ENCODE peak calls at places on chromosome 9, in ten cellular contexts. One of them, this sample, is unnamed.

GRCh38 chr9:133368249-133368881 is 7.5 kb downstream of the SURF4 start:
- DNase-seq in HFFc6: no peak
- DNase-seq in ovary: no peak
- DNase-seq in fibroblast of mammary gland: peak
- DNase-seq in heart right ventricle: no peak
- DNase-seq in nephron progenitor cell: no peak
- DNase-seq in H9: no peak
- DNase-seq in endothelial cell: no peak
- DNase-seq in esophagus squamous epithelium: no peak
- DNase-seq in GM20000: no peak
- DNase-seq in this sample: no peak

GRCh38 chr9:79201641-79202040 is 370.1 kb upstream of the TLE4 start:
- DNase-seq in HFFc6: no peak
- DNase-seq in ovary: no peak
- DNase-seq in fibroblast of mammary gland: peak
- DNase-seq in heart right ventricle: no peak
- DNase-seq in nephron progenitor cell: no peak
- DNase-seq in H9: no peak
- DNase-seq in endothelial cell: no peak
- DNase-seq in esophagus squamous epithelium: no peak
- DNase-seq in GM20000: no peak
- DNase-seq in this sample: no peak

GRCh38 chr9:715310-715709 is 126.2 kb upstream of the DMRT1 start:
- DNase-seq in HFFc6: no peak
- DNase-seq in ovary: no peak
- DNase-seq in fibroblast of mammary gland: peak
- DNase-seq in heart right ventricle: no peak
- DNase-seq in nephron progenitor cell: no peak
- DNase-seq in H9: no peak
- DNase-seq in endothelial cell: no peak
- DNase-seq in esophagus squamous epithelium: no peak
- DNase-seq in GM20000: no peak
- DNase-seq in this sample: no peak

GRCh38 chr9:92726971-92727715 is 37.5 kb downstream of the BICD2 start:
- DNase-seq in HFFc6: no peak
- DNase-seq in ovary: no peak
- DNase-seq in fibroblast of mammary gland: peak
- DNase-seq in heart right ventricle: peak
- DNase-seq in nephron progenitor cell: peak
- DNase-seq in H9: no peak
- DNase-seq in endothelial cell: no peak
- DNase-seq in esophagus squamous epithelium: no peak
- DNase-seq in GM20000: no peak
- DNase-seq in this sample: no peak

GRCh38 chr9:113375057-113376023 is 1.4 kb downstream of the HDHD3 start:
- DNase-seq in HFFc6: peak
- DNase-seq in ovary: no peak
- DNase-seq in fibroblast of mammary gland: no peak
- DNase-seq in heart right ventricle: no peak
- DNase-seq in nephron progenitor cell: no peak
- DNase-seq in H9: no peak
- DNase-seq in endothelial cell: no peak
- DNase-seq in esophagus squamous epithelium: no peak
- DNase-seq in GM20000: no peak
- DNase-seq in this sample: no peak

GRCh38 chr9:97990259-97990658 is 7.1 kb downstream of the ANP32B start:
- DNase-seq in HFFc6: peak
- DNase-seq in ovary: no peak
- DNase-seq in fibroblast of mammary gland: peak
- DNase-seq in heart right ventricle: no peak
- DNase-seq in nephron progenitor cell: no peak
- DNase-seq in H9: no peak
- DNase-seq in endothelial cell: no peak
- DNase-seq in esophagus squamous epithelium: no peak
- DNase-seq in GM20000: no peak
- DNase-seq in this sample: no peak

GRCh38 chr9:14027114-14027812 is 286.7 kb downstream of the NFIB start:
- DNase-seq in HFFc6: no peak
- DNase-seq in ovary: no peak
- DNase-seq in fibroblast of mammary gland: no peak
- DNase-seq in heart right ventricle: peak
- DNase-seq in nephron progenitor cell: no peak
- DNase-seq in H9: no peak
- DNase-seq in endothelial cell: peak
- DNase-seq in esophagus squamous epithelium: no peak
- DNase-seq in GM20000: no peak
- DNase-seq in this sample: no peak

GRCh38 chr9:33881635-33882034 is 64.7 kb downstream of the UBE2R2 start:
- DNase-seq in HFFc6: no peak
- DNase-seq in ovary: no peak
- DNase-seq in fibroblast of mammary gland: peak
- DNase-seq in heart right ventricle: no peak
- DNase-seq in nephron progenitor cell: no peak
- DNase-seq in H9: no peak
- DNase-seq in endothelial cell: no peak
- DNase-seq in esophagus squamous epithelium: no peak
- DNase-seq in GM20000: no peak
- DNase-seq in this sample: no peak

GRCh38 chr9:27487128-27487527 is 37.0 kb upstream of the IFNK start:
- DNase-seq in HFFc6: no peak
- DNase-seq in ovary: no peak
- DNase-seq in fibroblast of mammary gland: no peak
- DNase-seq in heart right ventricle: no peak
- DNase-seq in nephron progenitor cell: no peak
- DNase-seq in H9: no peak
- DNase-seq in endothelial cell: no peak
- DNase-seq in esophagus squamous epithelium: no peak
- DNase-seq in GM20000: no peak
- DNase-seq in this sample: no peak

GRCh38 chr9:30197954-30198353 is 2186.5 kb upstream of the ACO1 start:
- DNase-seq in HFFc6: no peak
- DNase-seq in ovary: no peak
- DNase-seq in fibroblast of mammary gland: peak
- DNase-seq in heart right ventricle: no peak
- DNase-seq in nephron progenitor cell: no peak
- DNase-seq in H9: no peak
- DNase-seq in endothelial cell: no peak
- DNase-seq in esophagus squamous epithelium: no peak
- DNase-seq in GM20000: no peak
- DNase-seq in this sample: no peak

GRCh38 chr9:95572370-95573151 is 55.8 kb upstream of the PTCH1 start:
- DNase-seq in HFFc6: peak
- DNase-seq in ovary: peak
- DNase-seq in fibroblast of mammary gland: peak
- DNase-seq in heart right ventricle: peak
- DNase-seq in nephron progenitor cell: no peak
- DNase-seq in H9: no peak
- DNase-seq in endothelial cell: no peak
- DNase-seq in esophagus squamous epithelium: no peak
- DNase-seq in GM20000: no peak
- DNase-seq in this sample: no peak

GRCh38 chr9:127899200-127899943 is at the start of gene ST6GALNAC6:
- DNase-seq in HFFc6: no peak
- DNase-seq in ovary: peak
- DNase-seq in fibroblast of mammary gland: peak
- DNase-seq in heart right ventricle: peak
- DNase-seq in nephron progenitor cell: peak
- DNase-seq in H9: peak
- DNase-seq in endothelial cell: peak
- DNase-seq in esophagus squamous epithelium: no peak
- DNase-seq in GM20000: peak
- DNase-seq in this sample: peak

GRCh38 chr9:107161338-107161737 is 121.7 kb upstream of the RAD23B start:
- DNase-seq in HFFc6: no peak
- DNase-seq in ovary: no peak
- DNase-seq in fibroblast of mammary gland: no peak
- DNase-seq in heart right ventricle: no peak
- DNase-seq in nephron progenitor cell: no peak
- DNase-seq in H9: no peak
- DNase-seq in endothelial cell: peak
- DNase-seq in esophagus squamous epithelium: no peak
- DNase-seq in GM20000: no peak
- DNase-seq in this sample: no peak

GRCh38 chr9:16870606-16871357 is at the start of gene BNC2:
- DNase-seq in HFFc6: peak
- DNase-seq in ovary: peak
- DNase-seq in fibroblast of mammary gland: peak
- DNase-seq in heart right ventricle: peak
- DNase-seq in nephron progenitor cell: peak
- DNase-seq in H9: peak
- DNase-seq in endothelial cell: peak
- DNase-seq in esophagus squamous epithelium: no peak
- DNase-seq in GM20000: peak
- DNase-seq in this sample: no peak

GRCh38 chr9:108074900-108075299 is 585.3 kb upstream of the KLF4 start:
- DNase-seq in HFFc6: no peak
- DNase-seq in ovary: no peak
- DNase-seq in fibroblast of mammary gland: no peak
- DNase-seq in heart right ventricle: no peak
- DNase-seq in nephron progenitor cell: no peak
- DNase-seq in H9: no peak
- DNase-seq in endothelial cell: no peak
- DNase-seq in esophagus squamous epithelium: no peak
- DNase-seq in GM20000: no peak
- DNase-seq in this sample: no peak

GRCh38 chr9:124084087-124084486 is 72.5 kb downstream of the LHX2 start:
- DNase-seq in HFFc6: no peak
- DNase-seq in ovary: no peak
- DNase-seq in fibroblast of mammary gland: no peak
- DNase-seq in heart right ventricle: no peak
- DNase-seq in nephron progenitor cell: no peak
- DNase-seq in H9: no peak
- DNase-seq in endothelial cell: no peak
- DNase-seq in esophagus squamous epithelium: no peak
- DNase-seq in GM20000: no peak
- DNase-seq in this sample: no peak

GRCh38 chr9:2726620-2727335 is 9.5 kb downstream of the KCNV2 start:
- DNase-seq in HFFc6: peak
- DNase-seq in ovary: no peak
- DNase-seq in fibroblast of mammary gland: peak
- DNase-seq in heart right ventricle: no peak
- DNase-seq in nephron progenitor cell: no peak
- DNase-seq in H9: no peak
- DNase-seq in endothelial cell: no peak
- DNase-seq in esophagus squamous epithelium: no peak
- DNase-seq in GM20000: no peak
- DNase-seq in this sample: no peak

GRCh38 chr9:90069107-90069506 is 464.3 kb downstream of the GADD45G start:
- DNase-seq in HFFc6: no peak
- DNase-seq in ovary: no peak
- DNase-seq in fibroblast of mammary gland: no peak
- DNase-seq in heart right ventricle: no peak
- DNase-seq in nephron progenitor cell: no peak
- DNase-seq in H9: no peak
- DNase-seq in endothelial cell: no peak
- DNase-seq in esophagus squamous epithelium: no peak
- DNase-seq in GM20000: no peak
- DNase-seq in this sample: no peak

GRCh38 chr9:115369322-115369957 is 251.5 kb upstream of the TNC start:
- DNase-seq in HFFc6: peak
- DNase-seq in ovary: no peak
- DNase-seq in fibroblast of mammary gland: peak
- DNase-seq in heart right ventricle: peak
- DNase-seq in nephron progenitor cell: no peak
- DNase-seq in H9: no peak
- DNase-seq in endothelial cell: no peak
- DNase-seq in esophagus squamous epithelium: no peak
- DNase-seq in GM20000: no peak
- DNase-seq in this sample: no peak
- TF ChIP-seq CTCF in HFFc6: no peak
- TF ChIP-seq CTCF in ovary: no peak
- TF ChIP-seq CTCF in fibroblast of mammary gland: no peak
- TF ChIP-seq CTCF in heart right ventricle: no peak
- TF ChIP-seq CTCF in nephron progenitor cell: no peak
- TF ChIP-seq CTCF in H9: no peak
- TF ChIP-seq CTCF in endothelial cell: no peak
- TF ChIP-seq CTCF in esophagus squamous epithelium: no peak
- TF ChIP-seq CTCF in GM20000: no peak
- TF ChIP-seq CTCF in this sample: no peak

DNA sequence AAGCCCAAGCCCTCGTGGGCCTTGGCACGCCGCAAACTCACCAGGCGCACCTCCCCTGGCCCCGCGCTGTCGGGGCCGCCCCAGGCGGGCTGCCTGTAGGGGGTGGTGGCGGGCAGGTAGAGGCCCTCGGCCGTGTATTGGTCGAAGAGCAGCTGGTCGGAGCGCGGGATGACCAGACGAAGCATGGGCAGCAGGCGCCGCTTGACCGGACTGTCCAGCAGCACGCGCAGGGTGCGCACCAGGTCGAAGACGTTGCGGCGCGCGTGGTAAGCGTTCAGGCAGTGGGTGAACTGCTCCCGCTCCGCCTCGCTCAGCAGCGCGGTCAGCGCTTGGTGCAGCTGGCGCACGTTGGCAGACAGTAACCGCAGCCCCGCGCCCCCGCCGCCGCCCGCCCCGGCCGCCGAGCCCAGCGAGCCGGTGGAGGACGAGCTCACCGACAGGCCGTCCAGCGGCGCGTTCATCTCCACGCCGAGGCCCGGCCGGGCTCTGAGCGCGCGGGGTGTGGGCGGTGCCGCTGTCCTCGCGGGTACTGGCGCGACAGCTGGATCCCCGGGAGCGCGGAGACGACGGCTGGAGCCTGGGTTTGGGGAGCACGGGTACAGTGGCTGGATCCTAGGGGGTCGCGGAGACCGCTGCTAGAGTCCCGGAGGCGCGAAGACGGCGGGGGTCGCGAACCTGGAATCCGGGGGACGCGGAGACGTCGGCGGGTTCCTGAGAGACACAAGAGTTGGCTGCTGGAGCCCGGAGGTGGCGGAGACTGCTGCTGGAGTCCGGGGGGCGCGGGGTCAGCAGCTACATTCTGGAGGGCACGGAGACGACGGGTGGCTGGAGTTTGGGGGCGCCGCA is 709 bp downstream of the WHRN start:
- DNase-seq in HFFc6: no peak
- DNase-seq in ovary: peak
- DNase-seq in fibroblast of mammary gland: peak
- DNase-seq in heart right ventricle: peak
- DNase-seq in nephron progenitor cell: peak
- DNase-seq in H9: peak
- DNase-seq in endothelial cell: peak
- DNase-seq in esophagus squamous epithelium: no peak
- DNase-seq in GM20000: peak
- DNase-seq in this sample: no peak
- TF ChIP-seq CTCF in HFFc6: peak
- TF ChIP-seq CTCF in ovary: peak
- TF ChIP-seq CTCF in fibroblast of mammary gland: no peak
- TF ChIP-seq CTCF in heart right ventricle: no peak
- TF ChIP-seq CTCF in nephron progenitor cell: peak
- TF ChIP-seq CTCF in H9: peak
- TF ChIP-seq CTCF in endothelial cell: peak
- TF ChIP-seq CTCF in esophagus squamous epithelium: no peak
- TF ChIP-seq CTCF in GM20000: peak
- TF ChIP-seq CTCF in this sample: no peak

GRCh38 chr9:112000743-112001142 is 104.1 kb downstream of the UGCG start:
- DNase-seq in HFFc6: no peak
- DNase-seq in ovary: no peak
- DNase-seq in fibroblast of mammary gland: no peak
- DNase-seq in heart right ventricle: no peak
- DNase-seq in nephron progenitor cell: no peak
- DNase-seq in H9: peak
- DNase-seq in endothelial cell: no peak
- DNase-seq in esophagus squamous epithelium: no peak
- DNase-seq in GM20000: no peak
- DNase-seq in this sample: no peak
- TF ChIP-seq CTCF in HFFc6: no peak
- TF ChIP-seq CTCF in ovary: no peak
- TF ChIP-seq CTCF in fibroblast of mammary gland: peak
- TF ChIP-seq CTCF in heart right ventricle: no peak
- TF ChIP-seq CTCF in nephron progenitor cell: no peak
- TF ChIP-seq CTCF in H9: peak
- TF ChIP-seq CTCF in endothelial cell: no peak
- TF ChIP-seq CTCF in esophagus squamous epithelium: no peak
- TF ChIP-seq CTCF in GM20000: no peak
- TF ChIP-seq CTCF in this sample: no peak

GRCh38 chr9:115992834-115993233 is 160.8 kb upstream of the PAPPA start:
- DNase-seq in HFFc6: peak
- DNase-seq in ovary: no peak
- DNase-seq in fibroblast of mammary gland: peak
- DNase-seq in heart right ventricle: no peak
- DNase-seq in nephron progenitor cell: no peak
- DNase-seq in H9: no peak
- DNase-seq in endothelial cell: no peak
- DNase-seq in esophagus squamous epithelium: no peak
- DNase-seq in GM20000: no peak
- DNase-seq in this sample: no peak
- TF ChIP-seq CTCF in HFFc6: peak
- TF ChIP-seq CTCF in ovary: no peak
- TF ChIP-seq CTCF in fibroblast of mammary gland: peak
- TF ChIP-seq CTCF in heart right ventricle: no peak
- TF ChIP-seq CTCF in nephron progenitor cell: no peak
- TF ChIP-seq CTCF in H9: peak
- TF ChIP-seq CTCF in endothelial cell: no peak
- TF ChIP-seq CTCF in esophagus squamous epithelium: no peak
- TF ChIP-seq CTCF in GM20000: no peak
- TF ChIP-seq CTCF in this sample: no peak